ENCODE peak calls at places on chromosomes 4 and X, in five cellular contexts. One of them, this sample, is unnamed.

GRCh38 chr4:40183615-40184411 is 13.0 kb upstream of the RHOH start:
- ATAC-seq in upper lobe of left lung: no peak
- ATAC-seq in activated naive CD8-positive, alpha-beta T cell treated with anti-CD3 and anti-CD28 coated beads, Interleukin-2, amount 10 ng/mL, durations not matched to agents 7 days and 5 days: peak
- ATAC-seq in activated T-helper 17 cell treated with anti-CD3 and anti-CD28 coated beads, Interleukin-2, amount 50 U/mL, for 72 hours: peak
- ATAC-seq in aorta: no peak
- ATAC-seq in this sample: no peak

GRCh38 chr4:139750099-139750498 is 84.5 kb downstream of the MGST2 start:
- ATAC-seq in upper lobe of left lung: no peak
- ATAC-seq in activated naive CD8-positive, alpha-beta T cell treated with anti-CD3 and anti-CD28 coated beads, Interleukin-2, amount 10 ng/mL, durations not matched to agents 7 days and 5 days: no peak
- ATAC-seq in activated T-helper 17 cell treated with anti-CD3 and anti-CD28 coated beads, Interleukin-2, amount 50 U/mL, for 72 hours: no peak
- ATAC-seq in aorta: no peak
- ATAC-seq in this sample: no peak

GRCh38 chrX:20007962-20008633 is 17.2 kb upstream of the BCLAF3 start:
- ATAC-seq in upper lobe of left lung: no peak
- ATAC-seq in activated naive CD8-positive, alpha-beta T cell treated with anti-CD3 and anti-CD28 coated beads, Interleukin-2, amount 10 ng/mL, durations not matched to agents 7 days and 5 days: no peak
- ATAC-seq in activated T-helper 17 cell treated with anti-CD3 and anti-CD28 coated beads, Interleukin-2, amount 50 U/mL, for 72 hours: no peak
- ATAC-seq in aorta: no peak
- ATAC-seq in this sample: no peak

GRCh38 chr4:40656221-40656863 is 26.7 kb upstream of the RBM47 start:
- ATAC-seq in upper lobe of left lung: no peak
- ATAC-seq in activated naive CD8-positive, alpha-beta T cell treated with anti-CD3 and anti-CD28 coated beads, Interleukin-2, amount 10 ng/mL, durations not matched to agents 7 days and 5 days: peak
- ATAC-seq in activated T-helper 17 cell treated with anti-CD3 and anti-CD28 coated beads, Interleukin-2, amount 50 U/mL, for 72 hours: peak
- ATAC-seq in aorta: no peak
- ATAC-seq in this sample: no peak

GRCh38 chr4:68466185-68466584 is 18.9 kb downstream of the TMPRSS11E start:
- ATAC-seq in upper lobe of left lung: no peak
- ATAC-seq in activated naive CD8-positive, alpha-beta T cell treated with anti-CD3 and anti-CD28 coated beads, Interleukin-2, amount 10 ng/mL, durations not matched to agents 7 days and 5 days: no peak
- ATAC-seq in activated T-helper 17 cell treated with anti-CD3 and anti-CD28 coated beads, Interleukin-2, amount 50 U/mL, for 72 hours: peak
- ATAC-seq in aorta: no peak
- ATAC-seq in this sample: no peak

GRCh38 chr4:176534566-176534965 is 214.8 kb downstream of the SPCS3 start:
- ATAC-seq in upper lobe of left lung: no peak
- ATAC-seq in activated naive CD8-positive, alpha-beta T cell treated with anti-CD3 and anti-CD28 coated beads, Interleukin-2, amount 10 ng/mL, durations not matched to agents 7 days and 5 days: no peak
- ATAC-seq in activated T-helper 17 cell treated with anti-CD3 and anti-CD28 coated beads, Interleukin-2, amount 50 U/mL, for 72 hours: no peak
- ATAC-seq in aorta: no peak
- ATAC-seq in this sample: peak

GRCh38 chr4:177450421-177451107 is 8.3 kb upstream of the AGA start:
- ATAC-seq in upper lobe of left lung: no peak
- ATAC-seq in activated naive CD8-positive, alpha-beta T cell treated with anti-CD3 and anti-CD28 coated beads, Interleukin-2, amount 10 ng/mL, durations not matched to agents 7 days and 5 days: no peak
- ATAC-seq in activated T-helper 17 cell treated with anti-CD3 and anti-CD28 coated beads, Interleukin-2, amount 50 U/mL, for 72 hours: no peak
- ATAC-seq in aorta: no peak
- ATAC-seq in this sample: no peak

GRCh38 chr4:114659386-114660008 is 60.9 kb downstream of the UGT8 start:
- ATAC-seq in upper lobe of left lung: peak
- ATAC-seq in activated naive CD8-positive, alpha-beta T cell treated with anti-CD3 and anti-CD28 coated beads, Interleukin-2, amount 10 ng/mL, durations not matched to agents 7 days and 5 days: no peak
- ATAC-seq in activated T-helper 17 cell treated with anti-CD3 and anti-CD28 coated beads, Interleukin-2, amount 50 U/mL, for 72 hours: peak
- ATAC-seq in aorta: no peak
- ATAC-seq in this sample: peak

GRCh38 chr4:37601527-37601926 is 84.6 kb downstream of the RELL1 start:
- ATAC-seq in upper lobe of left lung: no peak
- ATAC-seq in activated naive CD8-positive, alpha-beta T cell treated with anti-CD3 and anti-CD28 coated beads, Interleukin-2, amount 10 ng/mL, durations not matched to agents 7 days and 5 days: no peak
- ATAC-seq in activated T-helper 17 cell treated with anti-CD3 and anti-CD28 coated beads, Interleukin-2, amount 50 U/mL, for 72 hours: peak
- ATAC-seq in aorta: no peak
- ATAC-seq in this sample: no peak

GRCh38 chr4:112201915-112202505 is 29.6 kb upstream of the AP1AR start:
- ATAC-seq in upper lobe of left lung: no peak
- ATAC-seq in activated naive CD8-positive, alpha-beta T cell treated with anti-CD3 and anti-CD28 coated beads, Interleukin-2, amount 10 ng/mL, durations not matched to agents 7 days and 5 days: no peak
- ATAC-seq in activated T-helper 17 cell treated with anti-CD3 and anti-CD28 coated beads, Interleukin-2, amount 50 U/mL, for 72 hours: peak
- ATAC-seq in aorta: no peak
- ATAC-seq in this sample: no peak

GRCh38 chrX:50447535-50447934 is 23.1 kb downstream of the DGKK start:
- ATAC-seq in upper lobe of left lung: no peak
- ATAC-seq in activated naive CD8-positive, alpha-beta T cell treated with anti-CD3 and anti-CD28 coated beads, Interleukin-2, amount 10 ng/mL, durations not matched to agents 7 days and 5 days: no peak
- ATAC-seq in activated T-helper 17 cell treated with anti-CD3 and anti-CD28 coated beads, Interleukin-2, amount 50 U/mL, for 72 hours: no peak
- ATAC-seq in aorta: no peak
- ATAC-seq in this sample: no peak

GRCh38 chr4:158033416-158033863 is 139.4 kb downstream of the GASK1B start:
- ATAC-seq in upper lobe of left lung: no peak
- ATAC-seq in activated naive CD8-positive, alpha-beta T cell treated with anti-CD3 and anti-CD28 coated beads, Interleukin-2, amount 10 ng/mL, durations not matched to agents 7 days and 5 days: no peak
- ATAC-seq in activated T-helper 17 cell treated with anti-CD3 and anti-CD28 coated beads, Interleukin-2, amount 50 U/mL, for 72 hours: no peak
- ATAC-seq in aorta: peak
- ATAC-seq in this sample: peak

GRCh38 chr4:48403779-48404178 is 62.5 kb downstream of the SLAIN2 start:
- ATAC-seq in upper lobe of left lung: no peak
- ATAC-seq in activated naive CD8-positive, alpha-beta T cell treated with anti-CD3 and anti-CD28 coated beads, Interleukin-2, amount 10 ng/mL, durations not matched to agents 7 days and 5 days: no peak
- ATAC-seq in activated T-helper 17 cell treated with anti-CD3 and anti-CD28 coated beads, Interleukin-2, amount 50 U/mL, for 72 hours: no peak
- ATAC-seq in aorta: no peak
- ATAC-seq in this sample: no peak

GRCh38 chr4:37981844-37982720 is 21.9 kb downstream of the PTTG2 start:
- ATAC-seq in upper lobe of left lung: no peak
- ATAC-seq in activated naive CD8-positive, alpha-beta T cell treated with anti-CD3 and anti-CD28 coated beads, Interleukin-2, amount 10 ng/mL, durations not matched to agents 7 days and 5 days: no peak
- ATAC-seq in activated T-helper 17 cell treated with anti-CD3 and anti-CD28 coated beads, Interleukin-2, amount 50 U/mL, for 72 hours: no peak
- ATAC-seq in aorta: no peak
- ATAC-seq in this sample: peak

GRCh38 chrX:21993265-21993664 is 38.9 kb upstream of the PHEX start:
- ATAC-seq in upper lobe of left lung: peak
- ATAC-seq in activated naive CD8-positive, alpha-beta T cell treated with anti-CD3 and anti-CD28 coated beads, Interleukin-2, amount 10 ng/mL, durations not matched to agents 7 days and 5 days: no peak
- ATAC-seq in activated T-helper 17 cell treated with anti-CD3 and anti-CD28 coated beads, Interleukin-2, amount 50 U/mL, for 72 hours: no peak
- ATAC-seq in aorta: no peak
- ATAC-seq in this sample: no peak

GRCh38 chr4:6824772-6825402 is 42.4 kb downstream of the KIAA0232 start:
- ATAC-seq in upper lobe of left lung: no peak
- ATAC-seq in activated naive CD8-positive, alpha-beta T cell treated with anti-CD3 and anti-CD28 coated beads, Interleukin-2, amount 10 ng/mL, durations not matched to agents 7 days and 5 days: no peak
- ATAC-seq in activated T-helper 17 cell treated with anti-CD3 and anti-CD28 coated beads, Interleukin-2, amount 50 U/mL, for 72 hours: no peak
- ATAC-seq in aorta: no peak
- ATAC-seq in this sample: no peak

GRCh38 chr4:13521047-13521446 is 23.3 kb downstream of the NKX3-2 start:
- ATAC-seq in upper lobe of left lung: no peak
- ATAC-seq in activated naive CD8-positive, alpha-beta T cell treated with anti-CD3 and anti-CD28 coated beads, Interleukin-2, amount 10 ng/mL, durations not matched to agents 7 days and 5 days: no peak
- ATAC-seq in activated T-helper 17 cell treated with anti-CD3 and anti-CD28 coated beads, Interleukin-2, amount 50 U/mL, for 72 hours: no peak
- ATAC-seq in aorta: no peak
- ATAC-seq in this sample: no peak

GRCh38 chr4:184396001-184396400 is 78.3 kb downstream of the IRF2 start:
- ATAC-seq in upper lobe of left lung: no peak
- ATAC-seq in activated naive CD8-positive, alpha-beta T cell treated with anti-CD3 and anti-CD28 coated beads, Interleukin-2, amount 10 ng/mL, durations not matched to agents 7 days and 5 days: no peak
- ATAC-seq in activated T-helper 17 cell treated with anti-CD3 and anti-CD28 coated beads, Interleukin-2, amount 50 U/mL, for 72 hours: no peak
- ATAC-seq in aorta: no peak
- ATAC-seq in this sample: no peak

GRCh38 chr4:123449780-123450179 is 53.2 kb downstream of the SPRY1 start:
- ATAC-seq in upper lobe of left lung: no peak
- ATAC-seq in activated naive CD8-positive, alpha-beta T cell treated with anti-CD3 and anti-CD28 coated beads, Interleukin-2, amount 10 ng/mL, durations not matched to agents 7 days and 5 days: peak
- ATAC-seq in activated T-helper 17 cell treated with anti-CD3 and anti-CD28 coated beads, Interleukin-2, amount 50 U/mL, for 72 hours: peak
- ATAC-seq in aorta: no peak
- ATAC-seq in this sample: no peak

GRCh38 chr4:48792348-48793006 is 12.4 kb upstream of the FRYL start:
- ATAC-seq in upper lobe of left lung: no peak
- ATAC-seq in activated naive CD8-positive, alpha-beta T cell treated with anti-CD3 and anti-CD28 coated beads, Interleukin-2, amount 10 ng/mL, durations not matched to agents 7 days and 5 days: no peak
- ATAC-seq in activated T-helper 17 cell treated with anti-CD3 and anti-CD28 coated beads, Interleukin-2, amount 50 U/mL, for 72 hours: peak
- ATAC-seq in aorta: no peak
- ATAC-seq in this sample: no peak

GRCh38 chr4:83846193-83846830 is 310.4 kb downstream of the GPAT3 start:
- ATAC-seq in upper lobe of left lung: no peak
- ATAC-seq in activated naive CD8-positive, alpha-beta T cell treated with anti-CD3 and anti-CD28 coated beads, Interleukin-2, amount 10 ng/mL, durations not matched to agents 7 days and 5 days: no peak
- ATAC-seq in activated T-helper 17 cell treated with anti-CD3 and anti-CD28 coated beads, Interleukin-2, amount 50 U/mL, for 72 hours: no peak
- ATAC-seq in aorta: no peak
- ATAC-seq in this sample: no peak

GRCh38 chr4:48271626-48272025 is 2.0 kb upstream of the TEC start:
- ATAC-seq in upper lobe of left lung: no peak
- ATAC-seq in activated naive CD8-positive, alpha-beta T cell treated with anti-CD3 and anti-CD28 coated beads, Interleukin-2, amount 10 ng/mL, durations not matched to agents 7 days and 5 days: no peak
- ATAC-seq in activated T-helper 17 cell treated with anti-CD3 and anti-CD28 coated beads, Interleukin-2, amount 50 U/mL, for 72 hours: no peak
- ATAC-seq in aorta: no peak
- ATAC-seq in this sample: no peak

GRCh38 chr4:154427149-154427548 is 64.5 kb downstream of the DCHS2 start:
- ATAC-seq in upper lobe of left lung: no peak
- ATAC-seq in activated naive CD8-positive, alpha-beta T cell treated with anti-CD3 and anti-CD28 coated beads, Interleukin-2, amount 10 ng/mL, durations not matched to agents 7 days and 5 days: no peak
- ATAC-seq in activated T-helper 17 cell treated with anti-CD3 and anti-CD28 coated beads, Interleukin-2, amount 50 U/mL, for 72 hours: no peak
- ATAC-seq in aorta: no peak
- ATAC-seq in this sample: no peak

GRCh38 chr4:33737721-33738120 is 2506.6 kb downstream of the ARAP2 start:
- ATAC-seq in upper lobe of left lung: no peak
- ATAC-seq in activated naive CD8-positive, alpha-beta T cell treated with anti-CD3 and anti-CD28 coated beads, Interleukin-2, amount 10 ng/mL, durations not matched to agents 7 days and 5 days: no peak
- ATAC-seq in activated T-helper 17 cell treated with anti-CD3 and anti-CD28 coated beads, Interleukin-2, amount 50 U/mL, for 72 hours: no peak
- ATAC-seq in aorta: no peak
- ATAC-seq in this sample: no peak

GRCh38 chr4:142365386-142365785 is 480.7 kb downstream of the INPP4B start:
- ATAC-seq in upper lobe of left lung: no peak
- ATAC-seq in activated naive CD8-positive, alpha-beta T cell treated with anti-CD3 and anti-CD28 coated beads, Interleukin-2, amount 10 ng/mL, durations not matched to agents 7 days and 5 days: no peak
- ATAC-seq in activated T-helper 17 cell treated with anti-CD3 and anti-CD28 coated beads, Interleukin-2, amount 50 U/mL, for 72 hours: peak
- ATAC-seq in aorta: no peak
- ATAC-seq in this sample: no peak

GRCh38 chrX:154458954-154459829 is 1.1 kb downstream of the PLXNA3 start:
- ATAC-seq in upper lobe of left lung: peak
- ATAC-seq in activated naive CD8-positive, alpha-beta T cell treated with anti-CD3 and anti-CD28 coated beads, Interleukin-2, amount 10 ng/mL, durations not matched to agents 7 days and 5 days: peak
- ATAC-seq in activated T-helper 17 cell treated with anti-CD3 and anti-CD28 coated beads, Interleukin-2, amount 50 U/mL, for 72 hours: peak
- ATAC-seq in aorta: peak
- ATAC-seq in this sample: peak

GRCh38 chr4:15413623-15414019 is 14.2 kb upstream of the C1QTNF7 start:
- ATAC-seq in upper lobe of left lung: no peak
- ATAC-seq in activated naive CD8-positive, alpha-beta T cell treated with anti-CD3 and anti-CD28 coated beads, Interleukin-2, amount 10 ng/mL, durations not matched to agents 7 days and 5 days: no peak
- ATAC-seq in activated T-helper 17 cell treated with anti-CD3 and anti-CD28 coated beads, Interleukin-2, amount 50 U/mL, for 72 hours: peak
- ATAC-seq in aorta: no peak
- ATAC-seq in this sample: no peak

GRCh38 chr4:38055566-38055965 is 95.4 kb downstream of the PTTG2 start:
- ATAC-seq in upper lobe of left lung: peak
- ATAC-seq in activated naive CD8-positive, alpha-beta T cell treated with anti-CD3 and anti-CD28 coated beads, Interleukin-2, amount 10 ng/mL, durations not matched to agents 7 days and 5 days: no peak
- ATAC-seq in activated T-helper 17 cell treated with anti-CD3 and anti-CD28 coated beads, Interleukin-2, amount 50 U/mL, for 72 hours: no peak
- ATAC-seq in aorta: peak
- ATAC-seq in this sample: peak

This sample was measured in SK-N-SH treated with all-trans-retinoic acid at 6 μM for 48 hours.